ENCODE peak calls at places on chromosomes 6 and 20, in seven cellular contexts. D, B, G, O, A, E and P are unnamed samples. For H3K4me1 and H3K27me3, the result is how much of the 10 kb centered on the place peaks cover.

GRCh38 chr6:78770766-78771165 is 96.6 kb upstream of the IRAK1BP1 start:
- DNase-seq in A (no peak), D (no peak), O (no peak), G (peak), B (no peak), E (no peak), P (no peak)

GRCh38 chr6:34583461-34583860 is 27.3 kb upstream of the SPDEF start:
- DNase-seq in E (no peak), B (no peak), A (no peak), D (no peak), G (no peak), O (no peak), P (no peak)

GRCh38 chr20:62644044-62644795 is 1.9 kb downstream of the SLCO4A1 start:
- DNase-seq in A (no peak), B (peak), G (peak), O (no peak), D (no peak), E (no peak), P (no peak)

GRCh38 chr20:54103067-54103761 is 32.8 kb upstream of the BCAS1 start:
- DNase-seq in D (no peak), G (peak), E (peak), A (peak), O (peak), B (peak), P (peak)

GRCh38 chr20:56566621-56567020 is 33.6 kb downstream of the FAM209B start:
- DNase-seq in A (no peak), B (no peak), D (no peak), G (peak), O (no peak), E (no peak), P (no peak)

GRCh38 chr20:64211874-64212658 is 43.5 kb upstream of the PCMTD2 start:
- DNase-seq in O (no peak), A (no peak), D (no peak), B (no peak), E (peak), G (no peak), P (no peak)

GRCh38 chr6:170374571-170375444 is 68.2 kb downstream of the FAM120B start:
- DNase-seq in G (no peak), D (no peak), A (no peak), O (no peak), B (no peak), E (no peak), P (no peak)

GRCh38 chr20:2599265-2600060 is 53.0 kb upstream of the NOP56 start:
- DNase-seq in A (no peak), E (no peak), B (no peak), O (no peak), D (no peak), G (no peak), P (no peak)

GRCh38 chr6:93586316-93586715 is 167.0 kb upstream of the EPHA7 start:
- DNase-seq in O (no peak), B (no peak), D (no peak), E (no peak), G (no peak), A (no peak), P (no peak)

GRCh38 chr20:55166063-55166462 is 690.7 kb downstream of the DOK5 start:
- DNase-seq in D (no peak), O (no peak), B (no peak), A (peak), G (no peak), E (no peak), P (no peak)

GRCh38 chr6:36743538-36744441 is 46.2 kb downstream of the RAB44 start:
- DNase-seq in E (no peak), D (no peak), A (no peak), O (no peak), B (peak), G (peak), P (no peak)

GRCh38 chr6:148385379-148385778 is 42.7 kb downstream of the SASH1 start:
- DNase-seq in O (no peak), G (no peak), B (no peak), E (no peak), D (no peak), A (no peak), P (no peak)

GRCh38 chr6:38725414-38726183 is 10.5 kb downstream of the DNAH8 start:
- DNase-seq in A (no peak), B (no peak), E (no peak), G (peak), O (no peak), D (no peak), P (no peak)

GRCh38 chr6:16316741-16317251 is 78.4 kb downstream of the GMPR start:
- DNase-seq in G (peak), E (no peak), A (no peak), D (no peak), O (peak), B (no peak), P (no peak)

GRCh38 chr6:142444800-142445405 is 143.1 kb downstream of the ADGRG6 start:
- DNase-seq in A (no peak), G (peak), D (no peak), E (no peak), B (no peak), O (no peak), P (no peak)

GRCh38 chr6:29021434-29021833 is 16.3 kb upstream of the ZNF311 start:
- DNase-seq in D (no peak), B (no peak), O (no peak), A (no peak), E (no peak), G (no peak), P (no peak)

GRCh38 chr20:38175221-38176030 is 10.4 kb upstream of the TGM2 start:
- DNase-seq in O (no peak), D (no peak), B (no peak), A (no peak), E (no peak), G (no peak), P (no peak)

GRCh38 chr6:30194797-30195690 is 18.2 kb downstream of the TRIM26 start:
- DNase-seq in A (no peak), D (no peak), B (no peak), O (no peak), E (no peak), G (no peak), P (no peak)

GRCh38 chr20:56417911-56418310 is 5.9 kb downstream of the CASS4 start:
- DNase-seq in D (no peak), A (no peak), G (peak), O (no peak), B (no peak), E (no peak), P (no peak)

GRCh38 chr20:13017235-13017634 is 8.5 kb downstream of the SPTLC3 start:
- DNase-seq in G (no peak), B (no peak), O (no peak), A (no peak), E (no peak), D (no peak), P (no peak)

GRCh38 chr6:152575186-152575585 is 62.0 kb downstream of the SYNE1 start:
- DNase-seq in D (no peak), E (no peak), A (no peak), B (no peak), O (no peak), G (no peak), P (no peak)

GRCh38 chr20:11274137-11274536 is 600.3 kb upstream of the JAG1 start:
- DNase-seq in B (no peak), E (no peak), O (no peak), A (no peak), G (peak), D (no peak), P (no peak)

GRCh38 chr6:45116714-45117410 is 211.3 kb upstream of the RUNX2 start:
- DNase-seq in A (no peak), E (no peak), D (no peak), G (peak), B (no peak), O (no peak), P (no peak)

GRCh38 chr6:169088761-169089160 is 164.9 kb downstream of the THBS2 start:
- DNase-seq in O (no peak), G (no peak), E (no peak), D (no peak), A (no peak), B (no peak), P (no peak)

GRCh38 chr6:44701038-44701636 is 313.6 kb downstream of the CDC5L start:
- DNase-seq in G (no peak), A (no peak), E (no peak), B (no peak), O (no peak), D (no peak), P (no peak)

GRCh38 chr6:109304284-109305015 is 77.8 kb downstream of the CD164 start:
- DNase-seq in G (no peak), D (no peak), A (no peak), B (no peak), O (no peak), E (no peak), P (no peak)

GRCh38 chr6:28940294-28940858 is 16.6 kb upstream of the TRIM27 start:
- DNase-seq in G (peak), E (no peak), D (peak), B (no peak), O (no peak), A (peak), P (no peak)

GRCh38 chr6:14804444-14805210 is 441.2 kb upstream of the JARID2 start:
- DNase-seq in G (no peak), E (peak), A (no peak), B (peak), O (no peak), D (peak), P (peak)

GRCh38 chr20:9467995-9468394 is 46.4 kb upstream of the LAMP5 start:
- DNase-seq in E (no peak), G (peak), B (no peak), O (no peak), A (no peak), D (no peak), P (no peak)

GRCh38 chr6:52087498-52087999 is at the start of gene PKHD1:
- DNase-seq in D (no peak), B (peak), G (peak), O (no peak), A (no peak), E (no peak), P (no peak)

GRCh38 chr20:44586986-44587980 is 4.9 kb downstream of the PKIG start:
- DNase-seq in A (no peak), B (no peak), O (no peak), E (no peak), D (no peak), G (no peak), P (no peak)

GRCh38 chr6:159067334-159067733 is 22.5 kb upstream of the TAGAP start:
- DNase-seq in B (no peak), O (no peak), E (no peak), D (no peak), G (peak), A (no peak), P (no peak)

GRCh38 chr6:20702366-20702765 is 168.1 kb downstream of the CDKAL1 start:
- DNase-seq in G (no peak), A (no peak), B (no peak), E (no peak), O (no peak), D (no peak), P (no peak)

DNA sequence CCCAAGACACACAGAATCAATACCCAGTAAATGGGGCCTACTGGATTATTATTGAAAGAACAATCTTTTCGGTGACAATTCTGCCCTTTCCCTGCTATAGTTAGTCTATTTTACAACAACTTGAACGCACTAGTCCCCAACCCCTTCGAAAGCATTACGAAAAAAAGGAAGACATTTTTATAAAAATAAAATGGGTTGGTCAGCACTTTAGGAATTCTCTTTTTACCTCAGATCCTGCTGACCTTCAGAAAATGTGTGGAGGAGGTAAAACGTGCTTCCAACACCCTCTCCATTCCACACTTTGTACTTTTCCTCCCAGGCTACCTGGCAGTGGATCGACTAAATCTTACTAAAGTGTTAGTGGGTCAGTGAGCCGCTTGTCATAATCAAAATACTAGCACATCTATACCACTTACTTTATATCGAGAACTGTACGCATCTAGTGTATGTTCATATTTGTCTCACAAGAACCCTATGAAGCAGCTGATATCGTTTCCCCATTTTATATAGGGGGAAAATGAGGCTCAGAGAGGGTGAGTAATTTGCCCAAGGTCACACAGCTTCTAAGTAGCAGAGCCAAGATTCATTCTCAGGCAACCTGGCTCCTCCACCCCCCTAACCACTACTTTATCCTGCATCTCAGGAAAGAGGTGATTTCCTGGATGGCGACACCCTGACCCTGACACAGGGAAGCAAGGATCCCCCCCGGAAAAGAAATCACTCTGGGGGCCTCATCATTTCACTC is 10.6 kb downstream of the NFATC2 start:
- DNase-seq in D (no peak), B (no peak), O (no peak), E (no peak), G (no peak), A (no peak), P (no peak)
- H3K4me1 ChIP-seq in D (under half), B (under half), O (half or more), E (under half), G (under half), A (under half), P (under half)

DNA sequence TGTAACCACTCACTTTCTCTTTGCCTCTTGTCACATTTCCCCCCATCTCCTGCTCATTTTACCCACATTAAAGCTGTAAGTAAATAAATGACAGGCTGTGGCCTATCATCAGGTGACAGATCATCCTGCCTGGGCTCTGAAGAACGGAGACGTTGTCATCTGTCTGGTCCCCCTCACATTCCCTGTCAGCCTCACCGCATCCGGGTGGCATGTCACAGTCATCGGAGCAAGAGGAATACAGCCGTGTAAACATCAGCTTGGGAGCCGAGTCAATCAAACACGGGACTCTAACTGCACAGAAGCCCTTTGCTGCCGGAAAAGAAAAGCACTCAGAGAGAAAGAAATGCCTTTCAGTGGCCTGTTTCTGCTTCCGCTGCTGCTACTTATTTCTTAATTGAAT is 371.9 kb upstream of the ID4 start:
- DNase-seq in G (peak), A (no peak), D (no peak), O (no peak), E (no peak), B (no peak), P (no peak)
- H3K27me3 ChIP-seq in G (under half), A (under half), D (under half), O (under half), E (under half), B (under half), P (under half)

GRCh38 chr6:167238694-167239467 is 52.2 kb upstream of the UNC93A start:
- DNase-seq in G (no peak), A (no peak), D (no peak), B (no peak), O (no peak), E (no peak), P (no peak)

GRCh38 chr6:167238169-167238693 is 52.9 kb upstream of the UNC93A start:
- DNase-seq in G (no peak), D (no peak), E (no peak), A (no peak), B (no peak), O (no peak), P (no peak)

GRCh38 chr6:167235421-167236238 is 55.5 kb upstream of the UNC93A start:
- DNase-seq in E (no peak), A (no peak), B (no peak), G (no peak), D (no peak), O (no peak), P (no peak)

GRCh38 chr6:167236239-167236571 is 54.9 kb upstream of the UNC93A start:
- DNase-seq in D (no peak), A (no peak), O (no peak), B (no peak), E (no peak), G (no peak), P (no peak)

DNA sequence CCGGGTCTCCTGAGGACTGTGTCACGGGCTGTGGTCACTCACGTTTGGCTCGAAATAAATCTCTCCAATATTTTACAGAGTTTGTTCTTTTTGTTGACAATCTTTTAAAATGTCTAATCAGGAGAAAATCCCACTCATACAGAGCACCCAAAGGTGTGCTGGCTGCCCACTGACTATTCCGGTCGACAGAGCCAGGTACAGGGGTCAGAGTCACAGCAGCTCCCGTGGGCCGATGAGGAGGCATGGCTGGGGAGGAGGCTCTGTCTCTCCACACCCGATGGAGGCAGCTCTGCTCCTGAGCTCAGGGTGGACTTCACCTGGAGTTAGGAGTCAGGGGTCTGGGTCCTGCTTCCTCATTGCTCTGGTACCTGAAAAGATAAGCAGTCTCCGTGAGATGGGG is 53.7 kb upstream of the UNC93A start:
- DNase-seq in E (no peak), A (no peak), D (no peak), O (no peak), B (no peak), G (no peak), P (no peak)
- H3K4me1 ChIP-seq in E (under half), A (under half), D (under half), O (under half), B (under half), G (under half), P (under half)

GRCh38 chr6:27206806-27207205 is 40.7 kb upstream of the PRSS16 start:
- DNase-seq in A (no peak), G (no peak), E (no peak), D (no peak), O (no peak), B (no peak), P (no peak)
- H3K27me3 ChIP-seq in A (under half), G (under half), E (half or more), D (under half), O (under half), B (under half), P (under half)

GRCh38 chr20:17598013-17598550 is 28.2 kb downstream of the DSTN start:
- DNase-seq in E (no peak), G (no peak), D (no peak), A (no peak), B (no peak), O (no peak), P (no peak)
- H3K4me1 ChIP-seq in E (half or more), G (under half), D (half or more), A (under half), B (half or more), O (under half), P (under half)

GRCh38 chr20:46250772-46251171 is 57.5 kb downstream of the CDH22 start:
- DNase-seq in O (no peak), D (no peak), A (no peak), G (no peak), B (no peak), E (no peak), P (no peak)

GRCh38 chr20:46251211-46251673 is 57.1 kb downstream of the CDH22 start:
- DNase-seq in A (no peak), G (no peak), O (no peak), D (no peak), B (no peak), E (no peak), P (no peak)

GRCh38 chr20:46252352-46253091 is 55.8 kb downstream of the CDH22 start:
- DNase-seq in G (no peak), A (no peak), D (no peak), B (peak), E (no peak), O (no peak), P (no peak)

GRCh38 chr20:46246527-46246926 is 61.8 kb downstream of the CDH22 start:
- DNase-seq in B (no peak), G (no peak), O (no peak), E (no peak), A (no peak), D (no peak), P (no peak)

DNA sequence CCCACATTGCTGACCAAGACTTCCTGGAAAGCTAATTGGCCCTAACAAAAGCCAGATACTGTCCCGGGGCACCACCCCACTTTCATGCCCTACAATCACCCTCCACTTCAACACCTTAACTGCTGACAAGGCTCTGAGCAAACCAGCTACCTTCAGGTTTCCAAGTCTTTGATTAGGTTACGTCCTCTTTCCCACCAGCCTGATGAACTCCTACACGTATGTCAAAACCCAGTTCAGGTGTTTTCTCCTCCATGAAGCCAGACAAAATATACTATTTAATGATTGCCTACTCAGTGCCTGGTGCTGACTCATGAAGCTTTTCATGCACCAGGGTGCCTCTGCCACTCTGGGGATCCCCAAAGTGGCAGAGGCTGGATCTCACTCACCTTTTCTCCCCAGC is 58.6 kb downstream of the CDH22 start:
- DNase-seq in E (no peak), D (no peak), B (no peak), G (no peak), A (no peak), O (no peak), P (no peak)
- H3K27me3 ChIP-seq in E (half or more), D (under half), B (half or more), G (under half), A (under half), O (under half), P (half or more)

DNA sequence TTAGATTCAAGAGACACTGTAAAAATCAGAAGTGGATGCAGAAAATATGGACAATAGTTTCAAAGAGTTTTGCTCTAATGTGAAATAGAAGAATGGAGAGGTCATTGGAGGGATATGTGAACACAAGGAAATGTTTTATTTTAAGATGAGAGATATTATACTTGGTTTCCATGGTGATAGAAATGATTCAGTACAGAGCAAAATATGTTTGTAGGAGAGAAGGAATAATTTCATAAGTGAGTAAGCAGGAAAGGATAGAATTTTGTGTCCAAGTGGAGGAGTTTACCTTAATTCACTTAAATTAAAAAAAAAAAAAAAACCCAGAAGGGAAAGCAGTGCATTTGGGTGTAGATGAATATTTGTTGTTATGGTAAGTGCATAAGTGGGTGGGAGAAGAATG is 689.1 kb upstream of the GJE1 start:
- DNase-seq in A (no peak), B (no peak), O (no peak), E (no peak), D (no peak), G (no peak), P (no peak)
- H3K4me1 ChIP-seq in A (under half), B (under half), O (under half), E (under half), D (under half), G (under half), P (under half)

GRCh38 chr6:11854418-11855165 is 76.0 kb upstream of the ADTRP start:
- DNase-seq in G (peak), A (no peak), E (no peak), D (no peak), O (no peak), B (no peak), P (no peak)
- H3K27me3 ChIP-seq in G (under half), A (under half), E (under half), D (under half), O (under half), B (under half), P (under half)

GRCh38 chr20:6513586-6513985 is 253.9 kb upstream of the BMP2 start:
- DNase-seq in E (no peak), O (no peak), A (no peak), D (no peak), B (no peak), G (no peak), P (no peak)

GRCh38 chr20:6509375-6509774 is 258.1 kb upstream of the BMP2 start:
- DNase-seq in A (no peak), G (no peak), O (no peak), B (no peak), D (no peak), E (no peak), P (no peak)

GRCh38 chr20:6519556-6519955 is 247.9 kb upstream of the BMP2 start:
- DNase-seq in B (no peak), D (no peak), A (no peak), G (peak), O (no peak), E (no peak), P (no peak)

GRCh38 chr20:6515261-6515660 is 252.2 kb upstream of the BMP2 start:
- DNase-seq in E (no peak), G (no peak), O (no peak), D (no peak), B (no peak), A (no peak), P (no peak)
- H3K4me1 ChIP-seq in E (under half), G (under half), O (under half), D (under half), B (under half), A (under half), P (under half)